ENCODE peak calls at places on chromosomes 2 and 18, in five cellular contexts. One of them, this sample, is unnamed.

GRCh38 chr2:52117299-52117698 is 1085.4 kb upstream of the NRXN1 start:
- DNase-seq in RCC 7860: no peak
- DNase-seq in kidney epithelial cell: peak; percentile 5
- DNase-seq in EL: no peak
- DNase-seq in stimulated activated CD4-positive, alpha-beta T cell treated with anti-CD3 and anti-CD28 coated beads, Interleukin-12 subunit alpha, Interleukin-12 subunit beta, amount 100 ng/mL, for 48 hours: no peak
- DNase-seq in this sample: no peak

GRCh38 chr2:20443276-20443920 is 3.5 kb upstream of the RHOB start:
- DNase-seq in stimulated activated CD4-positive, alpha-beta T cell treated with anti-CD3 and anti-CD28 coated beads, Interleukin-12 subunit alpha, Interleukin-12 subunit beta, amount 100 ng/mL, for 48 hours: no peak
- DNase-seq in EL: peak; percentile 55
- DNase-seq in RCC 7860: peak; percentile 93
- DNase-seq in kidney epithelial cell: peak; percentile 86
- DNase-seq in this sample: no peak

GRCh38 chr18:8177330-8178016 is 431.8 kb upstream of the RAB12 start:
- DNase-seq in kidney epithelial cell: no peak
- DNase-seq in EL: no peak
- DNase-seq in stimulated activated CD4-positive, alpha-beta T cell treated with anti-CD3 and anti-CD28 coated beads, Interleukin-12 subunit alpha, Interleukin-12 subunit beta, amount 100 ng/mL, for 48 hours: no peak
- DNase-seq in RCC 7860: no peak
- DNase-seq in this sample: no peak

GRCh38 chr2:3608373-3609278 is 13.7 kb downstream of the COLEC11 start:
- DNase-seq in stimulated activated CD4-positive, alpha-beta T cell treated with anti-CD3 and anti-CD28 coated beads, Interleukin-12 subunit alpha, Interleukin-12 subunit beta, amount 100 ng/mL, for 48 hours: no peak
- DNase-seq in EL: no peak
- DNase-seq in RCC 7860: no peak
- DNase-seq in kidney epithelial cell: no peak
- DNase-seq in this sample: peak; percentile 44

GRCh38 chr2:240785424-240786335 is 34.3 kb downstream of the KIF1A start:
- DNase-seq in EL: no peak
- DNase-seq in kidney epithelial cell: no peak
- DNase-seq in stimulated activated CD4-positive, alpha-beta T cell treated with anti-CD3 and anti-CD28 coated beads, Interleukin-12 subunit alpha, Interleukin-12 subunit beta, amount 100 ng/mL, for 48 hours: no peak
- DNase-seq in RCC 7860: no peak
- DNase-seq in this sample: peak; percentile 65

GRCh38 chr18:29164020-29164706 is 987.2 kb upstream of the CDH2 start:
- DNase-seq in EL: peak; percentile 93
- DNase-seq in kidney epithelial cell: peak; percentile 88
- DNase-seq in stimulated activated CD4-positive, alpha-beta T cell treated with anti-CD3 and anti-CD28 coated beads, Interleukin-12 subunit alpha, Interleukin-12 subunit beta, amount 100 ng/mL, for 48 hours: no peak
- DNase-seq in RCC 7860: peak; percentile 94
- DNase-seq in this sample: no peak

GRCh38 chr18:52541056-52541455 is 201.1 kb downstream of the DCC start:
- DNase-seq in kidney epithelial cell: no peak
- DNase-seq in RCC 7860: no peak
- DNase-seq in EL: no peak
- DNase-seq in stimulated activated CD4-positive, alpha-beta T cell treated with anti-CD3 and anti-CD28 coated beads, Interleukin-12 subunit alpha, Interleukin-12 subunit beta, amount 100 ng/mL, for 48 hours: no peak
- DNase-seq in this sample: no peak

GRCh38 chr2:168500516-168500915 is 44.4 kb downstream of the CERS6 start:
- DNase-seq in stimulated activated CD4-positive, alpha-beta T cell treated with anti-CD3 and anti-CD28 coated beads, Interleukin-12 subunit alpha, Interleukin-12 subunit beta, amount 100 ng/mL, for 48 hours: no peak
- DNase-seq in RCC 7860: no peak
- DNase-seq in kidney epithelial cell: no peak
- DNase-seq in EL: no peak
- DNase-seq in this sample: no peak

GRCh38 chr2:25204190-25204838 is 35.9 kb upstream of the POMC start:
- DNase-seq in EL: no peak
- DNase-seq in stimulated activated CD4-positive, alpha-beta T cell treated with anti-CD3 and anti-CD28 coated beads, Interleukin-12 subunit alpha, Interleukin-12 subunit beta, amount 100 ng/mL, for 48 hours: no peak
- DNase-seq in kidney epithelial cell: no peak
- DNase-seq in RCC 7860: no peak
- DNase-seq in this sample: peak; percentile 73

GRCh38 chr2:96329416-96329815 is 4.3 kb downstream of the ITPRIPL1 start:
- DNase-seq in stimulated activated CD4-positive, alpha-beta T cell treated with anti-CD3 and anti-CD28 coated beads, Interleukin-12 subunit alpha, Interleukin-12 subunit beta, amount 100 ng/mL, for 48 hours: no peak
- DNase-seq in RCC 7860: peak; percentile 53
- DNase-seq in kidney epithelial cell: no peak
- DNase-seq in EL: peak; percentile 72
- DNase-seq in this sample: no peak

GRCh38 chr2:163345795-163346573 is 389.8 kb downstream of the FIGN start:
- DNase-seq in stimulated activated CD4-positive, alpha-beta T cell treated with anti-CD3 and anti-CD28 coated beads, Interleukin-12 subunit alpha, Interleukin-12 subunit beta, amount 100 ng/mL, for 48 hours: peak; percentile 13
- DNase-seq in RCC 7860: peak; percentile 78
- DNase-seq in EL: peak; percentile 72
- DNase-seq in kidney epithelial cell: no peak
- DNase-seq in this sample: no peak

GRCh38 chr2:216083464-216084279 is 2.0 kb downstream of the TMEM169 start:
- DNase-seq in kidney epithelial cell: peak; percentile 95
- DNase-seq in RCC 7860: peak; percentile 93
- DNase-seq in stimulated activated CD4-positive, alpha-beta T cell treated with anti-CD3 and anti-CD28 coated beads, Interleukin-12 subunit alpha, Interleukin-12 subunit beta, amount 100 ng/mL, for 48 hours: no peak
- DNase-seq in EL: peak; percentile 53
- DNase-seq in this sample: no peak

GRCh38 chr2:138501427-138502252 is at the start of gene SPOPL:
- DNase-seq in kidney epithelial cell: peak; percentile 26
- DNase-seq in EL: peak; percentile 90
- DNase-seq in RCC 7860: peak; percentile 79
- DNase-seq in stimulated activated CD4-positive, alpha-beta T cell treated with anti-CD3 and anti-CD28 coated beads, Interleukin-12 subunit alpha, Interleukin-12 subunit beta, amount 100 ng/mL, for 48 hours: peak; percentile 68
- DNase-seq in this sample: peak; percentile 95

GRCh38 chr2:233385489-233386044 is 31.3 kb downstream of the DGKD start:
- DNase-seq in RCC 7860: no peak
- DNase-seq in kidney epithelial cell: no peak
- DNase-seq in stimulated activated CD4-positive, alpha-beta T cell treated with anti-CD3 and anti-CD28 coated beads, Interleukin-12 subunit alpha, Interleukin-12 subunit beta, amount 100 ng/mL, for 48 hours: no peak
- DNase-seq in EL: no peak
- DNase-seq in this sample: no peak

This sample was measured in aorta.